ENCODE peak calls at places on chromosomes 5 and 9, in ten cellular contexts. W is GM19239; R is right cardiac atrium; K is activated T-cell treated with anti-CD3 and anti-CD28 coated beads for 4 hours; H is A172; P is nephron progenitor cell; A is CD4-positive, alpha-beta memory T cell; G is stimulated activated CD4-positive, alpha-beta T cell treated with anti-CD3 and anti-CD28 coated beads, Interleukin-2, amount 100 ng/mL, for 48 hours; D is substantia nigra; S is hippocampal formation. B is an unnamed sample.

GRCh38 chr5:17340363-17340762 is 122.9 kb downstream of the BASP1 start:
- DNase-seq in K (no peak), W (no peak), G (no peak), D (no peak), R (no peak), S (no peak), A (no peak), H (peak), P (no peak), B (no peak)

GRCh38 chr9:134895103-134895502 is 14.5 kb downstream of the FCN2 start:
- DNase-seq in G (no peak), R (no peak), K (no peak), W (no peak), S (no peak), P (no peak), A (no peak), H (no peak), D (no peak), B (no peak)

GRCh38 chr5:112491257-112491656 is 72.2 kb upstream of the EPB41L4A start:
- DNase-seq in H (no peak), W (no peak), K (no peak), P (no peak), G (no peak), S (no peak), D (no peak), R (no peak), A (no peak), B (peak)

GRCh38 chr9:128304971-128305288 is 17.3 kb downstream of the TRUB2 start:
- DNase-seq in R (no peak), A (no peak), H (no peak), G (no peak), S (no peak), K (no peak), D (no peak), W (no peak), P (no peak), B (no peak)

GRCh38 chr5:53419247-53419646 is 61.2 kb upstream of the FST start:
- DNase-seq in K (no peak), A (no peak), W (no peak), D (no peak), P (no peak), G (no peak), H (peak), R (no peak), S (no peak), B (no peak)

GRCh38 chr5:36507332-36507952 is 99.0 kb upstream of the SLC1A3 start:
- DNase-seq in W (peak), R (peak), A (peak), K (peak), D (no peak), H (peak), G (peak), P (peak), S (peak), B (peak)

GRCh38 chr9:124202447-124202971 is 55.2 kb upstream of the NEK6 start:
- DNase-seq in R (peak), G (peak), A (peak), D (no peak), S (peak), W (no peak), P (no peak), K (peak), H (no peak), B (no peak)

GRCh38 chr5:71700803-71701202 is 18.3 kb upstream of the CARTPT start:
- DNase-seq in P (no peak), D (no peak), W (no peak), A (no peak), H (no peak), R (no peak), K (no peak), G (no peak), S (no peak), B (no peak)

GRCh38 chr5:176355400-176356178 is 6.0 kb downstream of the KIAA1191 start:
- DNase-seq in D (no peak), S (no peak), H (no peak), A (no peak), K (no peak), G (no peak), W (no peak), P (no peak), R (no peak), B (no peak)

GRCh38 chr5:53109041-53109435 is 519 bp downstream of the MOCS2 start:
- DNase-seq in P (no peak), H (peak), R (no peak), W (no peak), G (no peak), K (no peak), A (no peak), D (no peak), S (peak), B (peak)

GRCh38 chr5:78490709-78491485 is 130.5 kb downstream of the SCAMP1 start:
- DNase-seq in H (no peak), W (no peak), R (no peak), D (no peak), K (no peak), P (no peak), A (no peak), S (no peak), G (no peak), B (no peak)

GRCh38 chr5:111929892-111930291 is 172.9 kb upstream of the NREP start:
- DNase-seq in R (peak), S (no peak), D (no peak), G (no peak), H (no peak), A (no peak), W (no peak), K (no peak), P (no peak), B (no peak)

GRCh38 chr5:54390015-54390414 is 65.5 kb upstream of the HSPB3 start:
- DNase-seq in A (no peak), S (no peak), P (no peak), H (peak), K (no peak), G (no peak), R (peak), D (no peak), W (no peak), B (no peak)

GRCh38 chr9:89022071-89022721 is 30.9 kb downstream of the S1PR3 start:
- DNase-seq in R (peak), P (no peak), D (no peak), H (no peak), S (no peak), W (no peak), A (no peak), K (no peak), G (no peak), B (no peak)

GRCh38 chr9:135047026-135047350 is 40.5 kb upstream of the OLFM1 start:
- DNase-seq in P (no peak), A (no peak), H (no peak), R (no peak), K (no peak), D (no peak), S (no peak), G (no peak), W (no peak), B (no peak)

GRCh38 chr9:137237759-137238726 is 3.0 kb upstream of the TUBB4B start:
- DNase-seq in D (peak), W (no peak), S (peak), P (no peak), K (no peak), G (no peak), A (no peak), H (no peak), R (no peak), B (no peak)

GRCh38 chr9:81535542-81536241 is 153.7 kb downstream of the TLE1 start:
- DNase-seq in K (no peak), A (no peak), W (no peak), P (no peak), H (peak), S (no peak), D (no peak), G (no peak), R (no peak), B (no peak)

GRCh38 chr5:176736271-176736965 is 73.9 kb upstream of the UNC5A start:
- DNase-seq in H (no peak), W (no peak), A (no peak), S (no peak), D (no peak), K (no peak), P (no peak), G (no peak), R (no peak), B (no peak)

GRCh38 chr9:120946259-120946658 is 19.7 kb upstream of the TRAF1 start:
- DNase-seq in R (no peak), G (no peak), D (no peak), S (no peak), H (no peak), K (no peak), A (no peak), W (no peak), P (no peak), B (no peak)

GRCh38 chr5:53362521-53362941 is 117.9 kb upstream of the FST start:
- DNase-seq in R (no peak), W (no peak), K (no peak), A (no peak), D (no peak), S (no peak), G (no peak), P (no peak), H (peak), B (no peak)

GRCh38 chr9:93679536-93680444 is 103.4 kb downstream of the PHF2 start:
- DNase-seq in P (no peak), A (no peak), D (no peak), K (no peak), H (no peak), R (peak), W (no peak), S (no peak), G (no peak), B (no peak)

GRCh38 chr9:107740088-107740980 is 250.8 kb upstream of the KLF4 start:
- DNase-seq in S (no peak), P (no peak), G (no peak), A (no peak), R (peak), H (no peak), W (no peak), D (no peak), K (no peak), B (no peak)

GRCh38 chr5:177256296-177256695 is 47.2 kb downstream of the RAB24 start:
- DNase-seq in S (no peak), P (no peak), R (no peak), A (no peak), H (peak), K (no peak), D (no peak), W (no peak), G (no peak), B (no peak)

GRCh38 chr5:421287-421880 is 21.6 kb upstream of the EXOC3 start:
- DNase-seq in S (no peak), W (no peak), H (no peak), A (no peak), P (no peak), K (no peak), D (no peak), R (no peak), G (no peak), B (no peak)

GRCh38 chr9:132769895-132770774 is 99.9 kb downstream of the GTF3C4 start:
- DNase-seq in K (peak), H (peak), P (peak), S (no peak), G (peak), W (peak), D (no peak), R (peak), A (peak), B (no peak)

GRCh38 chr5:8756498-8757084 is 789.3 kb downstream of the SEMA5A start:
- DNase-seq in W (no peak), A (no peak), D (no peak), R (no peak), K (no peak), H (peak), S (peak), P (peak), G (no peak), B (peak)

GRCh38 chr9:89442501-89442978 is 55.4 kb downstream of the SEMA4D start:
- DNase-seq in P (no peak), W (no peak), A (no peak), H (no peak), K (no peak), G (no peak), S (no peak), R (no peak), D (no peak), B (no peak)

GRCh38 chr9:21081999-21082398 is 4.3 kb upstream of the IFNB1 start:
- DNase-seq in A (peak), P (no peak), H (no peak), D (no peak), G (no peak), K (no peak), S (no peak), R (no peak), W (no peak), B (no peak)